ENCODE peak calls at places on chromosomes 16 and 17, in seven cellular contexts. One of them, this sample, is unnamed. For H3K4me1, the result is how much of the 10 kb centered on the place peaks cover.

GRCh38 chr16:28309811-28310311 is 17.5 kb downstream of the SBK1 start:
- DNase-seq in CD8-positive, alpha-beta T cell: peak
- DNase-seq in CD4-positive, alpha-beta memory T cell: peak
- DNase-seq in heart right ventricle: no peak
- DNase-seq in left ventricle myocardium inferior: peak
- DNase-seq in endothelial cell of umbilical vein: no peak
- DNase-seq in aorta: no peak
- DNase-seq in this sample: no peak

GRCh38 chr16:27363246-27363632 is 38.7 kb upstream of the IL21R start:
- DNase-seq in CD4-positive, alpha-beta memory T cell: no peak
- DNase-seq in endothelial cell of umbilical vein: no peak
- DNase-seq in left ventricle myocardium inferior: no peak
- DNase-seq in heart right ventricle: no peak
- DNase-seq in aorta: no peak
- DNase-seq in CD8-positive, alpha-beta T cell: no peak
- DNase-seq in this sample: no peak

GRCh38 chr17:42849451-42850157 is 1.4 kb upstream of the AOC3 start:
- DNase-seq in left ventricle myocardium inferior: no peak
- DNase-seq in endothelial cell of umbilical vein: no peak
- DNase-seq in CD8-positive, alpha-beta T cell: no peak
- DNase-seq in CD4-positive, alpha-beta memory T cell: no peak
- DNase-seq in aorta: no peak
- DNase-seq in heart right ventricle: no peak
- DNase-seq in this sample: no peak

GRCh38 chr17:57577751-57578607 is 167.1 kb downstream of the CCDC182 start:
- DNase-seq in heart right ventricle: no peak
- DNase-seq in aorta: no peak
- DNase-seq in CD4-positive, alpha-beta memory T cell: no peak
- DNase-seq in endothelial cell of umbilical vein: no peak
- DNase-seq in left ventricle myocardium inferior: peak
- DNase-seq in CD8-positive, alpha-beta T cell: no peak
- DNase-seq in this sample: peak

GRCh38 chr16:82016268-82016667 is 5.0 kb upstream of the SDR42E1 start:
- DNase-seq in CD8-positive, alpha-beta T cell: no peak
- DNase-seq in endothelial cell of umbilical vein: peak
- DNase-seq in heart right ventricle: peak
- DNase-seq in left ventricle myocardium inferior: no peak
- DNase-seq in CD4-positive, alpha-beta memory T cell: no peak
- DNase-seq in aorta: no peak
- DNase-seq in this sample: no peak

GRCh38 chr17:9902116-9902515 is 3.0 kb downstream of the RCVRN start:
- DNase-seq in endothelial cell of umbilical vein: no peak
- DNase-seq in CD8-positive, alpha-beta T cell: no peak
- DNase-seq in heart right ventricle: no peak
- DNase-seq in CD4-positive, alpha-beta memory T cell: no peak
- DNase-seq in left ventricle myocardium inferior: no peak
- DNase-seq in aorta: no peak
- DNase-seq in this sample: no peak

GRCh38 chr16:27892879-27893278 is 170.6 kb downstream of the GSG1L start:
- DNase-seq in CD4-positive, alpha-beta memory T cell: no peak
- DNase-seq in aorta: no peak
- DNase-seq in heart right ventricle: no peak
- DNase-seq in endothelial cell of umbilical vein: no peak
- DNase-seq in left ventricle myocardium inferior: no peak
- DNase-seq in CD8-positive, alpha-beta T cell: no peak
- DNase-seq in this sample: no peak

GRCh38 chr16:85424260-85425060 is 188.7 kb upstream of the GSE1 start:
- DNase-seq in heart right ventricle: no peak
- DNase-seq in left ventricle myocardium inferior: peak
- DNase-seq in CD4-positive, alpha-beta memory T cell: no peak
- DNase-seq in endothelial cell of umbilical vein: no peak
- DNase-seq in CD8-positive, alpha-beta T cell: no peak
- DNase-seq in aorta: peak
- DNase-seq in this sample: peak

GRCh38 chr17:33202796-33203195 is 90.3 kb downstream of the ASIC2 start:
- DNase-seq in endothelial cell of umbilical vein: no peak
- DNase-seq in aorta: no peak
- DNase-seq in left ventricle myocardium inferior: no peak
- DNase-seq in CD4-positive, alpha-beta memory T cell: no peak
- DNase-seq in CD8-positive, alpha-beta T cell: no peak
- DNase-seq in heart right ventricle: no peak
- DNase-seq in this sample: no peak

GRCh38 chr17:81412490-81413093 is 17.3 kb downstream of the BAHCC1 start:
- DNase-seq in endothelial cell of umbilical vein: peak
- DNase-seq in CD8-positive, alpha-beta T cell: no peak
- DNase-seq in aorta: no peak
- DNase-seq in CD4-positive, alpha-beta memory T cell: peak
- DNase-seq in left ventricle myocardium inferior: peak
- DNase-seq in heart right ventricle: peak
- DNase-seq in this sample: no peak

GRCh38 chr17:3893003-3893719 is at the start of gene CAMKK1:
- DNase-seq in left ventricle myocardium inferior: peak
- DNase-seq in CD4-positive, alpha-beta memory T cell: peak
- DNase-seq in endothelial cell of umbilical vein: peak
- DNase-seq in heart right ventricle: peak
- DNase-seq in CD8-positive, alpha-beta T cell: peak
- DNase-seq in aorta: peak
- DNase-seq in this sample: peak

GRCh38 chr17:75683467-75684041 is 16.4 kb downstream of the SAP30BP start:
- DNase-seq in endothelial cell of umbilical vein: no peak
- DNase-seq in aorta: peak
- DNase-seq in heart right ventricle: no peak
- DNase-seq in CD8-positive, alpha-beta T cell: no peak
- DNase-seq in left ventricle myocardium inferior: no peak
- DNase-seq in CD4-positive, alpha-beta memory T cell: no peak
- DNase-seq in this sample: no peak

GRCh38 chr16:2244301-2244700 is 7.1 kb downstream of the ECI1 start:
- DNase-seq in endothelial cell of umbilical vein: no peak
- DNase-seq in left ventricle myocardium inferior: no peak
- DNase-seq in heart right ventricle: no peak
- DNase-seq in aorta: no peak
- DNase-seq in CD8-positive, alpha-beta T cell: no peak
- DNase-seq in CD4-positive, alpha-beta memory T cell: no peak
- DNase-seq in this sample: no peak

GRCh38 chr17:79952265-79952877 is 83.3 kb downstream of the TBC1D16 start:
- DNase-seq in aorta: peak
- DNase-seq in endothelial cell of umbilical vein: no peak
- DNase-seq in CD4-positive, alpha-beta memory T cell: no peak
- DNase-seq in left ventricle myocardium inferior: peak
- DNase-seq in heart right ventricle: no peak
- DNase-seq in CD8-positive, alpha-beta T cell: no peak
- DNase-seq in this sample: peak

GRCh38 chr17:6072157-6072556 is 2.0 kb downstream of the WSCD1 start:
- DNase-seq in CD8-positive, alpha-beta T cell: no peak
- DNase-seq in aorta: peak
- DNase-seq in endothelial cell of umbilical vein: peak
- DNase-seq in CD4-positive, alpha-beta memory T cell: no peak
- DNase-seq in left ventricle myocardium inferior: no peak
- DNase-seq in heart right ventricle: no peak
- DNase-seq in this sample: no peak

GRCh38 chr17:7224661-7225111 is 4.9 kb downstream of the ACADVL start:
- DNase-seq in heart right ventricle: peak
- DNase-seq in endothelial cell of umbilical vein: no peak
- DNase-seq in left ventricle myocardium inferior: no peak
- DNase-seq in aorta: no peak
- DNase-seq in CD8-positive, alpha-beta T cell: no peak
- DNase-seq in CD4-positive, alpha-beta memory T cell: no peak
- DNase-seq in this sample: no peak
- H3K27ac ChIP-seq in heart right ventricle: no peak
- H3K27ac ChIP-seq in endothelial cell of umbilical vein: no peak
- H3K27ac ChIP-seq in left ventricle myocardium inferior: peak
- H3K27ac ChIP-seq in aorta: no peak
- H3K27ac ChIP-seq in CD8-positive, alpha-beta T cell: no peak
- H3K27ac ChIP-seq in CD4-positive, alpha-beta memory T cell: no peak
- H3K27ac ChIP-seq in this sample: no peak

GRCh38 chr16:61871837-61872777 is 164.1 kb downstream of the CDH8 start:
- DNase-seq in left ventricle myocardium inferior: no peak
- DNase-seq in heart right ventricle: no peak
- DNase-seq in endothelial cell of umbilical vein: no peak
- DNase-seq in CD8-positive, alpha-beta T cell: no peak
- DNase-seq in CD4-positive, alpha-beta memory T cell: no peak
- DNase-seq in aorta: no peak
- DNase-seq in this sample: no peak
- H3K4me1 ChIP-seq in left ventricle myocardium inferior: under half
- H3K4me1 ChIP-seq in heart right ventricle: under half
- H3K4me1 ChIP-seq in endothelial cell of umbilical vein: under half
- H3K4me1 ChIP-seq in CD8-positive, alpha-beta T cell: under half
- H3K4me1 ChIP-seq in CD4-positive, alpha-beta memory T cell: under half
- H3K4me1 ChIP-seq in aorta: under half
- H3K4me1 ChIP-seq in this sample: under half

DNA sequence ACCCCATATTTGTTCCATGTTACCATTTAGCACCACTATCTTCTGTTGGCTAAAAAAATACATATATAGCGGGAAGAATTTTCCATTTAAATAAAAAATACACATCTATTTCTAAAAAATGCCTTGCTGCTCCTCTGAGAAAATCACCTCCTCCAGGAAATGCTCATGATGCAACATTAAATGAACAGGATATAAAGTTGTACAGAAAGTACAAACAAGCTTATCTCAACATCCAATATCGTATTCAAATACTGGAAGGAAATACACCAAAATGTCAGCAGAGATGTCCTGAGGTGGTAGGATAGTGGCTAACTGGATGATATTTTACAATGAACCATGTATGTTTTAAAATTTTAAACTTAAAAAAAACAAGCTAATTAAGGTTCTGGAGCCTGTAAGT is 21.3 kb downstream of the GNA13 start:
- DNase-seq in left ventricle myocardium inferior: no peak
- DNase-seq in endothelial cell of umbilical vein: peak
- DNase-seq in aorta: no peak
- DNase-seq in heart right ventricle: no peak
- DNase-seq in CD8-positive, alpha-beta T cell: no peak
- DNase-seq in CD4-positive, alpha-beta memory T cell: no peak
- DNase-seq in this sample: no peak
- H3K27ac ChIP-seq in left ventricle myocardium inferior: peak
- H3K27ac ChIP-seq in endothelial cell of umbilical vein: peak
- H3K27ac ChIP-seq in aorta: no peak
- H3K27ac ChIP-seq in heart right ventricle: no peak
- H3K27ac ChIP-seq in CD8-positive, alpha-beta T cell: no peak
- H3K27ac ChIP-seq in CD4-positive, alpha-beta memory T cell: peak
- H3K27ac ChIP-seq in this sample: no peak

GRCh38 chr16:23859713-23860269 is 24.0 kb downstream of the PRKCB start:
- DNase-seq in aorta: no peak
- DNase-seq in CD8-positive, alpha-beta T cell: no peak
- DNase-seq in endothelial cell of umbilical vein: no peak
- DNase-seq in left ventricle myocardium inferior: no peak
- DNase-seq in CD4-positive, alpha-beta memory T cell: no peak
- DNase-seq in heart right ventricle: no peak
- DNase-seq in this sample: no peak

GRCh38 chr16:23856345-23856744 is 20.6 kb downstream of the PRKCB start:
- DNase-seq in CD8-positive, alpha-beta T cell: no peak
- DNase-seq in aorta: no peak
- DNase-seq in endothelial cell of umbilical vein: no peak
- DNase-seq in CD4-positive, alpha-beta memory T cell: no peak
- DNase-seq in heart right ventricle: no peak
- DNase-seq in left ventricle myocardium inferior: no peak
- DNase-seq in this sample: no peak

GRCh38 chr16:23857256-23857891 is 21.6 kb downstream of the PRKCB start:
- DNase-seq in aorta: no peak
- DNase-seq in endothelial cell of umbilical vein: no peak
- DNase-seq in heart right ventricle: no peak
- DNase-seq in left ventricle myocardium inferior: no peak
- DNase-seq in CD4-positive, alpha-beta memory T cell: no peak
- DNase-seq in CD8-positive, alpha-beta T cell: no peak
- DNase-seq in this sample: no peak

GRCh38 chr16:23857901-23858300 is 22.1 kb downstream of the PRKCB start:
- DNase-seq in CD8-positive, alpha-beta T cell: no peak
- DNase-seq in aorta: no peak
- DNase-seq in endothelial cell of umbilical vein: no peak
- DNase-seq in CD4-positive, alpha-beta memory T cell: no peak
- DNase-seq in left ventricle myocardium inferior: no peak
- DNase-seq in heart right ventricle: no peak
- DNase-seq in this sample: no peak

GRCh38 chr16:23858496-23859062 is 22.8 kb downstream of the PRKCB start:
- DNase-seq in aorta: no peak
- DNase-seq in heart right ventricle: no peak
- DNase-seq in left ventricle myocardium inferior: no peak
- DNase-seq in CD8-positive, alpha-beta T cell: no peak
- DNase-seq in endothelial cell of umbilical vein: no peak
- DNase-seq in CD4-positive, alpha-beta memory T cell: no peak
- DNase-seq in this sample: no peak
- H3K4me1 ChIP-seq in aorta: under half
- H3K4me1 ChIP-seq in heart right ventricle: under half
- H3K4me1 ChIP-seq in left ventricle myocardium inferior: under half
- H3K4me1 ChIP-seq in CD8-positive, alpha-beta T cell: half or more
- H3K4me1 ChIP-seq in endothelial cell of umbilical vein: under half
- H3K4me1 ChIP-seq in CD4-positive, alpha-beta memory T cell: half or more
- H3K4me1 ChIP-seq in this sample: under half

GRCh38 chr17:66491213-66491612 is 188.8 kb downstream of the PRKCA start:
- DNase-seq in CD4-positive, alpha-beta memory T cell: no peak
- DNase-seq in left ventricle myocardium inferior: no peak
- DNase-seq in CD8-positive, alpha-beta T cell: no peak
- DNase-seq in heart right ventricle: no peak
- DNase-seq in aorta: no peak
- DNase-seq in endothelial cell of umbilical vein: no peak
- DNase-seq in this sample: no peak

GRCh38 chr17:66491665-66492064 is 189.3 kb downstream of the PRKCA start:
- DNase-seq in heart right ventricle: no peak
- DNase-seq in CD8-positive, alpha-beta T cell: no peak
- DNase-seq in CD4-positive, alpha-beta memory T cell: no peak
- DNase-seq in aorta: no peak
- DNase-seq in endothelial cell of umbilical vein: no peak
- DNase-seq in left ventricle myocardium inferior: no peak
- DNase-seq in this sample: no peak

GRCh38 chr17:66492080-66492479 is 189.7 kb downstream of the PRKCA start:
- DNase-seq in endothelial cell of umbilical vein: no peak
- DNase-seq in CD8-positive, alpha-beta T cell: no peak
- DNase-seq in heart right ventricle: no peak
- DNase-seq in aorta: no peak
- DNase-seq in left ventricle myocardium inferior: no peak
- DNase-seq in CD4-positive, alpha-beta memory T cell: no peak
- DNase-seq in this sample: no peak

GRCh38 chr17:66493283-66494019 is 191.0 kb downstream of the PRKCA start:
- DNase-seq in heart right ventricle: no peak
- DNase-seq in endothelial cell of umbilical vein: peak
- DNase-seq in CD8-positive, alpha-beta T cell: no peak
- DNase-seq in CD4-positive, alpha-beta memory T cell: no peak
- DNase-seq in aorta: no peak
- DNase-seq in left ventricle myocardium inferior: no peak
- DNase-seq in this sample: no peak

GRCh38 chr17:66492500-66493123 is 190.2 kb downstream of the PRKCA start:
- DNase-seq in heart right ventricle: no peak
- DNase-seq in endothelial cell of umbilical vein: no peak
- DNase-seq in CD4-positive, alpha-beta memory T cell: no peak
- DNase-seq in aorta: no peak
- DNase-seq in CD8-positive, alpha-beta T cell: no peak
- DNase-seq in left ventricle myocardium inferior: no peak
- DNase-seq in this sample: no peak
- H3K27ac ChIP-seq in heart right ventricle: no peak
- H3K27ac ChIP-seq in endothelial cell of umbilical vein: no peak
- H3K27ac ChIP-seq in CD4-positive, alpha-beta memory T cell: no peak
- H3K27ac ChIP-seq in aorta: no peak
- H3K27ac ChIP-seq in CD8-positive, alpha-beta T cell: no peak
- H3K27ac ChIP-seq in left ventricle myocardium inferior: no peak
- H3K27ac ChIP-seq in this sample: no peak

GRCh38 chr16:72055911-72056310 is 1.6 kb downstream of the HP start:
- DNase-seq in CD8-positive, alpha-beta T cell: no peak
- DNase-seq in heart right ventricle: no peak
- DNase-seq in aorta: no peak
- DNase-seq in CD4-positive, alpha-beta memory T cell: no peak
- DNase-seq in endothelial cell of umbilical vein: no peak
- DNase-seq in left ventricle myocardium inferior: no peak
- DNase-seq in this sample: no peak
- H3K4me1 ChIP-seq in CD8-positive, alpha-beta T cell: under half
- H3K4me1 ChIP-seq in heart right ventricle: under half
- H3K4me1 ChIP-seq in aorta: under half
- H3K4me1 ChIP-seq in CD4-positive, alpha-beta memory T cell: under half
- H3K4me1 ChIP-seq in endothelial cell of umbilical vein: under half
- H3K4me1 ChIP-seq in left ventricle myocardium inferior: under half
- H3K4me1 ChIP-seq in this sample: under half

This sample was measured in ovary.